ENCODE peak calls at places on chromosomes 2 and 18, in four cellular contexts. V, D, Y and G are unnamed samples.

GRCh38 chr2:224023188-224023587 is 15.9 kb downstream of the SERPINE2 start:
- DNase-seq in D (peak; percentile 67), Y (no peak), V (no peak), G (no peak)

GRCh38 chr2:233821709-233822100 is 32.6 kb downstream of the HJURP start:
- DNase-seq in D (no peak), Y (peak; percentile 10), V (no peak), G (no peak)

GRCh38 chr18:13374096-13374467 is 155.5 kb downstream of the LDLRAD4 start:
- DNase-seq in D (no peak), V (no peak), Y (no peak), G (no peak)

GRCh38 chr18:36461551-36461987 is 164.1 kb downstream of the FHOD3 start:
- DNase-seq in D (no peak), Y (no peak), V (no peak), G (no peak)

GRCh38 chr18:65752625-65753325 is 2.0 kb downstream of the CDH7 start:
- DNase-seq in V (no peak), Y (no peak), D (no peak), G (no peak)

GRCh38 chr18:15005313-15006130 is 257.6 kb downstream of the ANKRD30B start:
- DNase-seq in V (no peak), Y (no peak), D (no peak), G (no peak)

GRCh38 chr18:79944746-79945117 is 6.7 kb downstream of the SLC66A2 start:
- DNase-seq in Y (peak; percentile 1), D (no peak), V (no peak), G (no peak)

GRCh38 chr2:88729061-88729745 is 37.7 kb downstream of the RPIA start:
- DNase-seq in D (no peak), Y (no peak), V (no peak), G (no peak)

GRCh38 chr2:154402138-154402714 is 296.3 kb upstream of the KCNJ3 start:
- DNase-seq in Y (no peak), V (peak; percentile 26), D (peak; percentile 13), G (no peak)

GRCh38 chr2:127408807-127409099 is 9.5 kb upstream of the PROC start:
- DNase-seq in D (no peak), V (no peak), Y (no peak), G (no peak)

GRCh38 chr2:55896633-55897032 is 26.9 kb downstream of the EFEMP1 start:
- DNase-seq in Y (no peak), V (no peak), D (no peak), G (no peak)

GRCh38 chr2:40332096-40332826 is 119.6 kb downstream of the SLC8A1 start:
- DNase-seq in V (no peak), Y (no peak), D (peak; percentile 37), G (no peak)

GRCh38 chr2:134124047-134124753 is 129.7 kb upstream of the MGAT5 start:
- DNase-seq in D (no peak), V (no peak), Y (no peak), G (no peak)

GRCh38 chr2:141399270-141399669 is 731.5 kb downstream of the LRP1B start:
- DNase-seq in V (peak; percentile 4), Y (no peak), D (no peak), G (no peak)

GRCh38 chr2:66189598-66189997 is 245.3 kb upstream of the MEIS1 start:
- DNase-seq in V (no peak), D (no peak), Y (no peak), G (no peak)

GRCh38 chr2:157302492-157303099 is 23.0 kb downstream of the ERMN start:
- DNase-seq in V (peak; percentile 62), D (peak; percentile 33), Y (no peak), G (no peak)